ENCODE peak calls at places on chromosomes 4 and X, in six cellular contexts. F is HCT116; P is GM23248; T is CD8-positive, alpha-beta T cell; Z is left lung; A is stomach. Y is an unnamed sample.

GRCh38 chrX:18401848-18402213 is 23.6 kb upstream of the CDKL5 start:
- DNase-seq in T (no peak), F (no peak), Z (no peak), P (no peak), A (no peak), Y (no peak)

GRCh38 chr4:41334182-41334581 is 77.5 kb downstream of the UCHL1 start:
- DNase-seq in Z (no peak), F (no peak), A (no peak), P (no peak), T (no peak), Y (no peak)

GRCh38 chr4:78553526-78554060 is 2.0 kb downstream of the ANXA3 start:
- DNase-seq in T (no peak), Z (no peak), P (no peak), A (no peak), F (no peak), Y (no peak)

GRCh38 chr4:185134176-185134869 is 8.7 kb upstream of the SLC25A4 start:
- DNase-seq in T (no peak), A (no peak), P (peak; percentile 68), F (peak; percentile 59), Z (no peak), Y (no peak)

GRCh38 chr4:74926007-74926406 is 6.9 kb upstream of the PARM1 start:
- DNase-seq in Z (no peak), F (no peak), T (no peak), P (no peak), A (no peak), Y (no peak)

GRCh38 chrX:132489256-132490085 is 633 bp upstream of the MBNL3 start:
- DNase-seq in A (peak; percentile 78), P (peak; percentile 58), Z (peak; percentile 79), T (peak; percentile 43), F (no peak), Y (peak; percentile 84)

GRCh38 chr4:5631352-5632042 is 76.9 kb downstream of the EVC2 start:
- DNase-seq in T (no peak), A (no peak), P (no peak), Z (no peak), F (no peak), Y (no peak)

GRCh38 chr4:122458625-122459024 is 2.1 kb upstream of the IL2 start:
- DNase-seq in F (no peak), P (peak; percentile 67), A (no peak), T (peak; percentile 7), Z (no peak), Y (no peak)

GRCh38 chr4:81648576-81649272 is 177.0 kb upstream of the RASGEF1B start:
- DNase-seq in Z (peak; percentile 45), A (no peak), T (peak; percentile 35), P (no peak), F (no peak), Y (no peak)

GRCh38 chrX:50723006-50723405 is 91.0 kb downstream of the SHROOM4 start:
- DNase-seq in P (no peak), Z (no peak), A (no peak), F (no peak), T (no peak), Y (no peak)

GRCh38 chr4:67765401-67765800 is 11.2 kb upstream of the GNRHR start:
- DNase-seq in F (no peak), Z (no peak), P (peak; percentile 41), T (no peak), A (no peak), Y (no peak)

GRCh38 chrX:144840616-144841015 is 406.7 kb upstream of the SPANXN1 start:
- DNase-seq in P (no peak), T (no peak), F (no peak), Z (no peak), A (no peak), Y (no peak)

GRCh38 chr4:126647756-126648396 is 984.9 kb upstream of the INTU start:
- DNase-seq in Z (no peak), T (no peak), P (no peak), A (no peak), F (no peak), Y (no peak)

GRCh38 chrX:25191403-25191802 is 175.6 kb upstream of the ARX start:
- DNase-seq in A (no peak), F (no peak), Z (no peak), P (no peak), T (no peak), Y (no peak)

GRCh38 chrX:28189011-28189410 is 207.8 kb upstream of the DCAF8L1 start:
- DNase-seq in T (no peak), Z (no peak), P (peak; percentile 3), A (no peak), F (peak; percentile 51), Y (no peak)

GRCh38 chr4:102500371-102501175 is 586 bp upstream of the NFKB1 start:
- DNase-seq in T (peak; percentile 41), A (peak; percentile 50), P (peak; percentile 80), Z (peak; percentile 52), F (no peak), Y (peak; percentile 70)

GRCh38 chrX:2388669-2389068 is 112.1 kb downstream of the DHRSX start:
- DNase-seq in P (no peak), F (no peak), Z (no peak), A (no peak), T (no peak), Y (no peak)

GRCh38 chr4:26938516-26938915 is 77.9 kb downstream of the STIM2 start:
- DNase-seq in A (no peak), Z (no peak), P (no peak), F (no peak), T (no peak), Y (no peak)

GRCh38 chrX:85419293-85419692 is 39.8 kb upstream of the POF1B start:
- DNase-seq in A (no peak), F (no peak), T (no peak), P (no peak), Z (no peak), Y (no peak)

GRCh38 chrX:110520053-110520452 is 161.4 kb downstream of the RTL9 start:
- DNase-seq in F (no peak), T (no peak), Z (no peak), P (no peak), A (no peak), Y (no peak)

GRCh38 chr4:112589207-112589606 is 47.5 kb downstream of the ZGRF1 start:
- DNase-seq in Z (no peak), F (peak; percentile 6), P (peak; percentile 41), T (no peak), A (no peak), Y (no peak)

GRCh38 chr4:186881521-186882220 is 158.0 kb upstream of the FAT1 start:
- DNase-seq in A (no peak), F (peak; percentile 84), Z (no peak), T (no peak), P (peak; percentile 70), Y (no peak)

GRCh38 chr4:10117424-10118354 is 1.1 kb upstream of the WDR1 start:
- DNase-seq in F (no peak), P (peak; percentile 39), A (no peak), T (peak; percentile 45), Z (no peak), Y (peak; percentile 66)

GRCh38 chr4:1758306-1759121 is 34.6 kb upstream of the FGFR3 start:
- DNase-seq in F (no peak), A (no peak), T (no peak), P (no peak), Z (no peak), Y (no peak)

GRCh38 chr4:85783483-85783882 is 308.5 kb downstream of the ARHGAP24 start:
- DNase-seq in T (no peak), P (peak; percentile 95), A (no peak), Z (no peak), F (no peak), Y (no peak)
- H3K4me1 ChIP-seq in T (no peaks in the 10 kb centered on the region), P (peaks cover 73% of the 10 kb centered on the region), A (no peaks in the 10 kb centered on the region), Z (peaks cover 6% of the 10 kb centered on the region), F (no peaks in the 10 kb centered on the region), Y (no peaks in the 10 kb centered on the region)

GRCh38 chr4:8081171-8081570 is 77.4 kb downstream of the ABLIM2 start:
- DNase-seq in T (no peak), P (no peak), A (no peak), F (no peak), Z (no peak), Y (no peak)
- H3K27me3 ChIP-seq in T (no peaks in the 10 kb centered on the region), P (peaks cover 51% of the 10 kb centered on the region), A (no peaks in the 10 kb centered on the region), F (no peaks in the 10 kb centered on the region), Z (no peaks in the 10 kb centered on the region), Y (no peaks in the 10 kb centered on the region)

DNA sequence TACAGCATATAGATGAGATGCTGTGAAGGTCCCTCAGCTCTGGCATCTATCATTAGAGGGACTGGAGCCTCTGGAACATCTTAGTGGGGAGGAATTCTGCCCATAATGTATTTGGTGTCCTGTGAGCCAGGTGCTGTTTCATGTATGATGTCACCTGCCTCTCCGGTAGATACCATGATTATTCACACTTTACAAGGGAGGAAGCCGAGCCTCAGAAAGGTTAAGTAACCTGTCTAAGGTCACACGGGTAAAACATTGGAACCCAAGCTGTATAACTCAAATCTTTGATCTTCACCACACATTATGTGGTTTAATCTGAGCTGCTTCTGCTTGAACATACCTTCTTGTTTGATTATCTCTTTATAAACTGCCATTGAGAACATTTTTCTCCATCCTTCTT is 442.8 kb downstream of the BCOR start:
- DNase-seq in F (no peak), P (no peak), Z (no peak), T (no peak), A (no peak), Y (no peak)
- H3K4me1 ChIP-seq in F (no peaks in the 10 kb centered on the region), P (peaks cover 7% of the 10 kb centered on the region), Z (no peaks in the 10 kb centered on the region), T (peaks cover 3% of the 10 kb centered on the region), A (no peaks in the 10 kb centered on the region), Y (no peaks in the 10 kb centered on the region)

DNA sequence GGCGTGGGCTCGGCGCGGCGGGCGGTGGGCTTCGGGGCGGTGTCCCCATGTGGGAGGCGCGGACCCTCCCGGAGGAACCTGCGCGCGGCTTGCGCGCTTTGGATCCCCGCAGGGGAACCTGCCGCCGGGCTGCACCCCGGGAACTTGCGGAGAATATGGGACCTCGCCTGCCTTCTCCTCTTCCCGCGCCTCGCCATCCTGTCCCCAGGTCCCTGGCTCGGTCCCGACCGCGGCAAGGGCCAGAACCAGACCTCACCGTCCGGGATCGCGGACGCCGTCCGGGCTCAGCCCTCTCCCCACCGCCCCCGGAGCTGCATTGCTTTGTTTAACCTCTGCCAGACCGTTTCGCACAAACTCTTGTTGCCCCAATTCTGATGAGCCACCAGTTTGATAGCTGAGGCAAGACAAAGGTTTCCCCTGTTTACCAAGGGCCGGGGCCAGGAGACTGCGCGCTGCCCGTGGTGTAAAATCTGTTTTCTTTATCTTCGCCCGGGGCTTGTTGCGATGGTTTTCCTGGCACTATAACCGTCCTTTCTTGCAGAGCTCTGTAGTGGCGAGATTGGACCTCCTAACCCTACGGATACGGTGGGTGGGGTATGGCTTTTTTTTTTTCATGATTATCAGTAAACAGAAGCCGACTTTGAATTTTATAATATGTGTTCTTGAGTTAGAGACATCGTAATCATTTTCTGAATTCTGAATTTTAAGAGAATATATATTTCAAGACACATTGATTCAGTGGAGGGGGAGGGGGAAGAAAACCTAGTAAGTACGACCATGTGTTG is 100.9 kb downstream of the CEP135 start:
- DNase-seq in A (no peak), F (peak; percentile 19), Z (no peak), P (peak; percentile 38), T (no peak), Y (peak; percentile 45)
- H3K27me3 ChIP-seq in A (peaks cover 13% of the 10 kb centered on the region), F (no peaks in the 10 kb centered on the region), Z (peaks cover 23% of the 10 kb centered on the region), P (peaks cover 63% of the 10 kb centered on the region), T (peaks cover 15% of the 10 kb centered on the region), Y (no peaks in the 10 kb centered on the region)

GRCh38 chr4:8052160-8052691 is 106.4 kb downstream of the ABLIM2 start:
- DNase-seq in T (no peak), F (no peak), P (no peak), Z (no peak), A (no peak), Y (no peak)
- H3K4me1 ChIP-seq in T (no peaks in the 10 kb centered on the region), F (no peaks in the 10 kb centered on the region), P (no peaks in the 10 kb centered on the region), Z (peaks cover 11% of the 10 kb centered on the region), A (peaks cover 11% of the 10 kb centered on the region), Y (no peaks in the 10 kb centered on the region)

Y was measured in aorta.